ENCODE peak calls at places on chromosomes 6 and 20, in four cellular contexts. F, Y, U and O are unnamed samples.

GRCh38 chr6:30683137-30683979 is 3.1 kb downstream of the PPP1R18 start:
- DNase-seq in F (no peak), Y (no peak), U (no peak), O (peak; percentile 39)

GRCh38 chr6:106114492-106114891 is 28.4 kb downstream of the PRDM1 start:
- DNase-seq in U (no peak), Y (peak; percentile 62), F (no peak), O (no peak)

GRCh38 chr20:43404880-43405279 is 52.8 kb upstream of the SRSF6 start:
- DNase-seq in F (no peak), Y (no peak), U (peak; percentile 55), O (no peak)

GRCh38 chr6:44701637-44702101 is 314.2 kb downstream of the CDC5L start:
- DNase-seq in U (no peak), Y (no peak), F (no peak), O (no peak)

GRCh38 chr6:118186676-118187567 is 279.9 kb downstream of the SLC35F1 start:
- DNase-seq in U (no peak), F (no peak), Y (peak; percentile 8), O (no peak)

GRCh38 chr6:125547320-125547843 is 202.1 kb upstream of the HEY2 start:
- DNase-seq in Y (no peak), F (no peak), U (no peak), O (no peak)

GRCh38 chr20:63498950-63499332 is at the start of gene EEF1A2:
- DNase-seq in F (no peak), Y (no peak), U (peak; percentile 85), O (no peak)

GRCh38 chr6:105138141-105138540 is 41.7 kb downstream of the POPDC3 start:
- DNase-seq in U (no peak), F (no peak), Y (no peak), O (no peak)

GRCh38 chr20:50652702-50653294 is 38.5 kb downstream of the RIPOR3 start:
- DNase-seq in F (peak; percentile 77), U (no peak), Y (peak; percentile 27), O (no peak)

GRCh38 chr20:3755814-3756480 is 11.6 kb downstream of the ADISSP start:
- DNase-seq in U (no peak), Y (no peak), F (no peak), O (no peak)

GRCh38 chr6:1285589-1286340 is 26.1 kb upstream of the FOXQ1 start:
- DNase-seq in Y (no peak), U (no peak), F (peak; percentile 71), O (no peak)

GRCh38 chr20:59253779-59254319 is 46.6 kb upstream of the EDN3 start:
- DNase-seq in Y (no peak), U (no peak), F (no peak), O (no peak)

GRCh38 chr6:72649032-72649984 is 27.4 kb downstream of the KCNQ5 start:
- DNase-seq in Y (peak; percentile 58), F (peak; percentile 83), U (no peak), O (peak; percentile 31)

GRCh38 chr6:80638222-80639055 is 532.0 kb downstream of the BCKDHB start:
- DNase-seq in F (peak; percentile 99), Y (peak; percentile 2), U (no peak), O (peak; percentile 97)

GRCh38 chr6:116096979-116097816 is 3.5 kb upstream of the NT5DC1 start:
- DNase-seq in Y (no peak), F (peak; percentile 44), U (no peak), O (no peak)

GRCh38 chr20:20552076-20552475 is 160.4 kb downstream of the RALGAPA2 start:
- DNase-seq in F (no peak), Y (no peak), U (no peak), O (no peak)

GRCh38 chr6:125764105-125764671 is 14.8 kb downstream of the HEY2 start:
- DNase-seq in U (no peak), Y (no peak), F (no peak), O (no peak)

DNA sequence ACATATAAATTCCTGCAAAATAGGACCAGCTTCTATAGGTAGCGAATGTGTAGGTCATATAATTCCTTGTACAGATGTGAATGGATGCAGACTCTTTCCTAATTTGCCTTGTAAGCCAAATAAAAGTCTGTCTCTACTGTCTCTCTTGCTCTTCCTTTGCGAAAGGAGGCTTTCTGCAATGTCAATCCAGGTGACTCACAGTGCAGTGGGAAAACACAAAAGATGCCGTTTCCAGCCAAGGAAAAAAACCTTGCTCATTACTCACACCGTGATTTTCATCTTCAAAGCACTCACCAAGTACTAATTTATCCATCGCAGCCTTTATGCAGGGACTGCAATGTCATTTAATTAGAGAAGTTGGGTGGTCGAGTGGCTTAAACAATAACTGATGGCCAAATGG is 23.8 kb downstream of the SAYSD1 start:
- DNase-seq in F (no peak), Y (no peak), U (no peak), O (no peak)
- TF ChIP-seq FOS in F (no peak), Y (no peak), U (no peak), O (no peak)

DNA sequence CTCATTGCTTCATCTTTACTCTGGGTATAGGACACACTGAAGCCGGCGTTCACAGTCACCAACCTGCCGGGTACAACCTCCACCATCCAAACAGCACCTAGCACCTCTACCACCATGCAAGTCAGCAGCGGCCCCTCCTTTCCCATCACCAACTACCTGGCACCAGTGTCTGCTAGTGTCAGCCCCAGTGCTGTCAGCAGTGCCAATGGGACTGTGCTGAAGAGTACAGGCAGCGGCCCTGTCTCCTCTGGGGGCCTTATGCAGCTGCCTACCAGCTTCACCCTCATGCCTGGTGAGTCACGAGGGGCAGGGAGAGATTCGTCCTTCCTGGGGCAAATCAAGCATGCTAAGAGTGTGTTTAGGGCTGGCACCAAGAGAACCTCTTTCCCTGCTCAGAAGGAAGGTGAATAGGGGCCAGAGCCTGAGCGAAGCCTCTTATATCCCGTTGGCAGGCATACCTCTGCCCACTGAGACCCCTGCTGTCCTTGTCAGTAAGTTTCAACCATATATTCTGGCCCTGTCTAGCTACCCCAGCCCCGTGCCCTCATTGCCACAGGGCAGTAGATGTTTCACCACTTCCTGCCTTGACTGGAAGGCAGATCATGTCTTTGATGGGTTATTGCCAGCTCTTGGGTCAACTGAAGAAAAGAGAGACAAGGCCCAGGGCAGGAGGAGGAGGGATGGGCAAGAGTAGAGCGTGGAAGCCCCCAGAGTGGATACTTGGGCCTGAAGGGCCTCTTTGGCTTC is 4.8 kb downstream of the SRF start:
- DNase-seq in U (no peak), Y (no peak), F (no peak), O (no peak)
- H3K27ac ChIP-seq in U (no peak overlapping the region), Y (peak overlapping the region; percentile 67), F (peak overlapping the region; percentile 18), O (no peak overlapping the region)

GRCh38 chr20:11247059-11247630 is 573.3 kb upstream of the JAG1 start:
- DNase-seq in F (no peak), Y (no peak), U (no peak), O (no peak)

GRCh38 chr20:11247943-11248475 is 574.2 kb upstream of the JAG1 start:
- DNase-seq in U (no peak), F (no peak), Y (no peak), O (no peak)

GRCh38 chr20:11249683-11250082 is 575.9 kb upstream of the JAG1 start:
- DNase-seq in U (no peak), Y (no peak), F (no peak), O (no peak)

GRCh38 chr20:11249239-11249638 is 575.4 kb upstream of the JAG1 start:
- DNase-seq in Y (no peak), U (no peak), F (no peak), O (no peak)

DNA sequence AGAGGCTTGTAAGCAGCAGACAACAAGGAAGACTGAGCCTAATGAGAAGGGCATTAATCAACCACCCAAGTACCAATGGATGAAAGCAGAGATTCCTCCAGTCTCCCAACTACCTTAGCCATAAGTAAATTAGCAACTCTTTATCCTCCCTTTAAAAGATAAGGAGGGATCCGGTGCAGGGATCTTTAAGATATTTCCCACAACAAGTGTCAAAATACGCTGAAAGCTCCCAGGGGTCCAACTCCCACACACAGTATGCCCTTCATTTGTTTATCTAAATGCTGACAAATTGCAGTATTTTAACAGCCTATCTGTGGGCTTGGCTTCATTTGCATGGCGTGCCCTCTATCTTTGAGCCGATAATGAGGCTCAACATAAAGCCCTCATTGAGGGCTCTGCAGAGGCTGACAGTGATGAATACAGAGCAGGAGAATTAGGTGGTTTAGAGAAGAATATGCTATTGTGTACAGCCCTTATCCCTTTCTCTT is 574.9 kb upstream of the JAG1 start:
- DNase-seq in F (no peak), U (no peak), Y (no peak), O (no peak)
- TF ChIP-seq FOS in F (no peak), U (no peak), Y (no peak), O (no peak)

GRCh38 chr6:149857541-149857940 is 6.6 kb downstream of the LRP11 start:
- DNase-seq in U (no peak), Y (no peak), F (no peak), O (no peak)
- H3K27ac ChIP-seq in U (no peak overlapping the region), Y (no peak overlapping the region), F (peak overlapping the region; percentile 54), O (peak overlapping the region; percentile 95)

DNA sequence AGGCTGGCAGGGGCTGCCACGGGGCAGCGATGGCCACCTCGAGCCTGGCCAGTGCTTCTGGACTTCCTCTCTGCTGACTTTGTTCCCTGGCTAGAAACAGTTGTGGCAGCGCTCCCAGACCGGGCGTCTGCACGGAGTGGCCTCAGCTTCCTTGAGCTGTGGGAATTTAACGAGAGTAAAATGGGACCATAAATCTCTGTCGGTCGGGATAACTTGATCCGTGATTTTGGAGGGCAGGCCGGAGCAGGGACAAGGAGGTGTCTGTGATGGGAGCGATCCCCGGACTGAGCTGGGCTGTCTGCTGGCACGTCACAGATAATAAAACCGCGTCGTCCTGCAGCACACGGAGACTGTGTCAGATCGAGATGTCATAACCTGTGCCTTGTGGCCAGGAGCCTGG is 6.3 kb upstream of the RBBP8NL start:
- DNase-seq in F (no peak), U (no peak), Y (no peak), O (peak; percentile 8)
- TF ChIP-seq FOS in F (no peak), U (no peak), Y (no peak), O (no peak)

GRCh38 chr6:151448623-151449022 is 3.3 kb downstream of the RMND1 start:
- DNase-seq in F (no peak), Y (no peak), U (peak; percentile 23), O (no peak)
- H3K27ac ChIP-seq in F (no peak overlapping the region), Y (no peak overlapping the region), U (no peak overlapping the region), O (no peak overlapping the region)

GRCh38 chr20:25281541-25281991 is 33.7 kb downstream of the PYGB start:
- DNase-seq in Y (peak; percentile 64), U (no peak), F (no peak), O (no peak)

GRCh38 chr20:25280574-25281535 is 33.0 kb downstream of the PYGB start:
- DNase-seq in U (no peak), F (no peak), Y (no peak), O (no peak)

GRCh38 chr20:25279403-25279802 is 31.5 kb downstream of the PYGB start:
- DNase-seq in F (no peak), Y (no peak), U (no peak), O (no peak)

GRCh38 chr20:25278636-25279361 is 30.9 kb downstream of the PYGB start:
- DNase-seq in F (no peak), Y (no peak), U (no peak), O (no peak)

GRCh38 chr20:25280051-25280573 is 32.2 kb downstream of the PYGB start:
- DNase-seq in Y (no peak), U (no peak), F (no peak), O (no peak)
- TF ChIP-seq FOS in Y (no peak), U (no peak), F (no peak), O (no peak)